ENCODE peak calls at places on chromosomes 16 and 17, in five cellular contexts. One of them, this sample, is unnamed.

GRCh38 chr16:51982715-51983680 is 563.9 kb downstream of the TOX3 start:
- DNase-seq in trophoblast cell: peak
- DNase-seq in neuronal stem cell: peak
- DNase-seq in H1: peak
- DNase-seq in H9: peak
- DNase-seq in this sample: peak

GRCh38 chr17:8109669-8110455 is 8.5 kb downstream of the ALOXE3 start:
- DNase-seq in trophoblast cell: peak
- DNase-seq in neuronal stem cell: peak
- DNase-seq in H1: peak
- DNase-seq in H9: peak
- DNase-seq in this sample: no peak

GRCh38 chr17:67051155-67051538 is 6.8 kb downstream of the CACNG1 start:
- DNase-seq in trophoblast cell: no peak
- DNase-seq in neuronal stem cell: no peak
- DNase-seq in H1: no peak
- DNase-seq in H9: no peak
- DNase-seq in this sample: no peak

GRCh38 chr17:15498107-15498506 is 30.7 kb upstream of the CDRT4 start:
- DNase-seq in trophoblast cell: no peak
- DNase-seq in neuronal stem cell: no peak
- DNase-seq in H1: no peak
- DNase-seq in H9: peak
- DNase-seq in this sample: no peak

GRCh38 chr17:17710728-17711541 is 29.7 kb downstream of the RAI1 start:
- DNase-seq in trophoblast cell: no peak
- DNase-seq in neuronal stem cell: no peak
- DNase-seq in H1: peak
- DNase-seq in H9: peak
- DNase-seq in this sample: peak

GRCh38 chr17:72122668-72123495 is 2.1 kb downstream of the SOX9 start:
- DNase-seq in trophoblast cell: no peak
- DNase-seq in neuronal stem cell: no peak
- DNase-seq in H1: peak
- DNase-seq in H9: peak
- DNase-seq in this sample: peak

GRCh38 chr17:17175917-17176316 is 30.2 kb downstream of the PLD6 start:
- DNase-seq in trophoblast cell: no peak
- DNase-seq in neuronal stem cell: no peak
- DNase-seq in H1: no peak
- DNase-seq in H9: no peak
- DNase-seq in this sample: no peak

GRCh38 chr17:77675411-77675810 is 283.1 kb upstream of the TNRC6C start:
- DNase-seq in trophoblast cell: no peak
- DNase-seq in neuronal stem cell: no peak
- DNase-seq in H1: no peak
- DNase-seq in H9: no peak
- DNase-seq in this sample: no peak

GRCh38 chr17:82872591-82873520 is 33.0 kb upstream of the ZNF750 start:
- DNase-seq in trophoblast cell: no peak
- DNase-seq in neuronal stem cell: no peak
- DNase-seq in H1: no peak
- DNase-seq in H9: no peak
- DNase-seq in this sample: no peak

GRCh38 chr17:10492004-10492403 is 22.6 kb upstream of the MYH4 start:
- DNase-seq in trophoblast cell: no peak
- DNase-seq in neuronal stem cell: no peak
- DNase-seq in H1: no peak
- DNase-seq in H9: no peak
- DNase-seq in this sample: no peak

GRCh38 chr16:6247771-6248170 is 1084.9 kb upstream of the RBFOX1 start:
- DNase-seq in trophoblast cell: no peak
- DNase-seq in neuronal stem cell: no peak
- DNase-seq in H1: peak
- DNase-seq in H9: no peak
- DNase-seq in this sample: no peak

DNA sequence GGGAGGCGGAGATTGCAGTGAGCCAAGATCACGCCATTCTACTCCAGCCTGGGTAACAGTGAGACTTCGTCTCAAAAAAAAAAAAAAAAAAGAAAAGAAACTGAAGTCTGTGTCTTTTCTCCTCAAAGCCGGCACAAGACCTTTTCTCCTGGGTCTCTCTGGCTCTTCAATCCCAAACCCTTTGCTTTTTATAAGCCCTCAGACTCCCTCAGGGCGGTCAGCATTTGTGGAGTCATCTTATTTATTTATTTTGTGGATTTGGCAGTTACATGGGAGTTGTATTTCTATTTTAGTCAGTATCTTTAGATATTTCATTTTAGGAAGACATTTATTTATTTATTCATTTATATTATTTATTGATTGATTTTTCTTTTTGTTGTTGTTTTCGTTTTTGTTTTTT is 57.7 kb upstream of the MAP3K14 start:
- DNase-seq in trophoblast cell: no peak
- DNase-seq in neuronal stem cell: no peak
- DNase-seq in H1: no peak
- DNase-seq in H9: no peak
- DNase-seq in this sample: no peak
- H3K18ac ChIP-seq in trophoblast cell: no peak
- H3K18ac ChIP-seq in neuronal stem cell: no peak
- H3K18ac ChIP-seq in H1: no peak
- H3K18ac ChIP-seq in H9: no peak
- H3K18ac ChIP-seq in this sample: no peak

GRCh38 chr17:44084131-44084538 is 13.6 kb downstream of the G6PC3 start:
- DNase-seq in trophoblast cell: no peak
- DNase-seq in neuronal stem cell: no peak
- DNase-seq in H1: peak
- DNase-seq in H9: peak
- DNase-seq in this sample: no peak

GRCh38 chr17:44084921-44085320 is 14.4 kb downstream of the G6PC3 start:
- DNase-seq in trophoblast cell: no peak
- DNase-seq in neuronal stem cell: no peak
- DNase-seq in H1: no peak
- DNase-seq in H9: no peak
- DNase-seq in this sample: no peak

GRCh38 chr17:44081681-44082080 is 11.1 kb downstream of the G6PC3 start:
- DNase-seq in trophoblast cell: no peak
- DNase-seq in neuronal stem cell: no peak
- DNase-seq in H1: no peak
- DNase-seq in H9: no peak
- DNase-seq in this sample: no peak

GRCh38 chr17:44082206-44082605 is 11.7 kb downstream of the G6PC3 start:
- DNase-seq in trophoblast cell: no peak
- DNase-seq in neuronal stem cell: no peak
- DNase-seq in H1: no peak
- DNase-seq in H9: no peak
- DNase-seq in this sample: no peak

DNA sequence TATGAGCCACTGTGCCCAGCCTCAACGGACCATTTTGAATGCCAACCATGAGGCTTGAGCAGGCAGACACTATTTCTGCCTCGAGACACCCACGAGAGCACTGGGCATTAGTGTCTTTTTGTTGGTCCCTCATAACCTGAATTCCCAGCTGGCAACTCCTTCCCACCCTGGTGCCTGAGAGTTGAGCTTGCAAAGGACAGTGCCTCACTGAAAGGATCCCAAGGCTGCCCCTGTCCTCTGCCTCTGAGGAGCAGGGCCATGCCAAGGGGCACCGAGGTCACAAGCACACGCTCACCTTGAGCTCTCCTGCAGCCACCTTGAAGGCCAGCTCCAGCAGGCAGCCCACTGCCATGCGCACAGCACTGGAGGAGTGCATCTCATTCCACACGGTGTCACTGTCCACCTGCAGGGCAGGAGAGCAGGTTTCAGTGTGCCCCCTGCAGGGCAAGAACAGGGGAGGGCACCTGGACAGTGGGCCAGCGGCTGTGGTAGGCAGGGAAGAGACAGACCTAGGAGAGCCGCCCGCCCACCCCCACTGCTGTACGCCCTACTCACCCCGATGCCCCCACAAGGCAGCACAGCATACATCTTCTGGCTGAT is 12.8 kb downstream of the G6PC3 start:
- DNase-seq in trophoblast cell: peak
- DNase-seq in neuronal stem cell: no peak
- DNase-seq in H1: no peak
- DNase-seq in H9: peak
- DNase-seq in this sample: no peak
- H2AFZ ChIP-seq in trophoblast cell: no peak
- H2AFZ ChIP-seq in neuronal stem cell: no peak
- H2AFZ ChIP-seq in H1: no peak
- H2AFZ ChIP-seq in H9: no peak
- H2AFZ ChIP-seq in this sample: no peak

DNA sequence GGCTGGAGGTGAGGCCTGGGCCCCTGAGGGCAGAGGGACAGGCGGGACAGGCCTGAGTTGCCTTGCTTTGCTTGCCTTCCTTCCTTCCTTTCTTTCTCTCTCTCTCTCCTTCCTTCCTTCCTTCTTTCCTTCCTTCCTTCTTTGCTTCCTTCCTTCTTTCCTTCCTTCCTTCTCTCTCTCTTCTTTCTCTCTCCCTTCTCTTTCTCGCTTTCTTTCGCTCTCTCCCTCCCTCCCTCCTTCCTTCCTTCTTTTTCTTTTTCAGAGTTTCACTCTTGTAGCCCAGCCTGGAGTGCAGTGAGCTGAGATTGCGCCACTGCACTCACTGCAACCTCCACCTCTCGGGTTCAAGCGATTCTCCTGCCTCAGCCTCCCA is 17.9 kb downstream of the FOXJ1 start:
- DNase-seq in trophoblast cell: no peak
- DNase-seq in neuronal stem cell: no peak
- DNase-seq in H1: no peak
- DNase-seq in H9: no peak
- DNase-seq in this sample: no peak
- H2BK12ac ChIP-seq in trophoblast cell: no peak
- H2BK12ac ChIP-seq in neuronal stem cell: no peak
- H2BK12ac ChIP-seq in H1: no peak
- H2BK12ac ChIP-seq in H9: no peak
- H2BK12ac ChIP-seq in this sample: no peak

GRCh38 chr16:86213427-86214205 is 296.7 kb upstream of the FOXF1 start:
- DNase-seq in trophoblast cell: no peak
- DNase-seq in neuronal stem cell: no peak
- DNase-seq in H1: no peak
- DNase-seq in H9: no peak
- DNase-seq in this sample: no peak
- H3K18ac ChIP-seq in trophoblast cell: no peak
- H3K18ac ChIP-seq in neuronal stem cell: peak
- H3K18ac ChIP-seq in H1: no peak
- H3K18ac ChIP-seq in H9: no peak
- H3K18ac ChIP-seq in this sample: no peak

DNA sequence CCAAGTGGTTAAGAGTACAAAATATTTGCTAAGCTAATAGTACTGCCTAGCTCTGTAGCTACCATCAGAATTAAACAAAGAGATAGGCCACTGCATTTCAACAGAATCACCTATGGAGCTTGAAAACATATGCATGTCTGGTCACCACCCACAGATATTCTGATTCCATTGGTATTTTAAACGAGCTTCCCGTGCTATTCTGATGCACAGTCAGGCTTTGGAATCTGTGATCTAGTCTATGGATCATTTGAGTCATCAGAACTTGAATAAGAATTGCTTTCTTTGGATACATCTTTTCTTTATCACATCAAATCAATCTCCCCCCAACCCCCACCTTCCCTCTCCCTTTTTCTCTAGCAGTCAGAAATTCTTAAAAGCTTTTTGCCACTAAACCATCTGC is 124.7 kb downstream of the NPIPB5 start:
- DNase-seq in trophoblast cell: no peak
- DNase-seq in neuronal stem cell: no peak
- DNase-seq in H1: no peak
- DNase-seq in H9: peak
- DNase-seq in this sample: no peak
- H2AFZ ChIP-seq in trophoblast cell: no peak
- H2AFZ ChIP-seq in neuronal stem cell: no peak
- H2AFZ ChIP-seq in H1: no peak
- H2AFZ ChIP-seq in H9: no peak
- H2AFZ ChIP-seq in this sample: no peak

GRCh38 chr17:49494937-49495841 is at the start of gene NGFR:
- DNase-seq in trophoblast cell: peak
- DNase-seq in neuronal stem cell: peak
- DNase-seq in H1: peak
- DNase-seq in H9: peak
- DNase-seq in this sample: peak
- H2BK12ac ChIP-seq in trophoblast cell: no peak
- H2BK12ac ChIP-seq in neuronal stem cell: peak
- H2BK12ac ChIP-seq in H1: peak
- H2BK12ac ChIP-seq in H9: no peak
- H2BK12ac ChIP-seq in this sample: no peak

This sample was measured in mesenchymal stem cell.